ENCODE peak calls at places on chromosomes 12 and 14, in seven cellular contexts. V, I, O, P, G, Q and U are unnamed samples.

GRCh38 chr12:55847603-55848329 is 5.0 kb upstream of the MMP19 start:
- DNase-seq in V (peak), I (no peak), O (peak), P (peak), G (no peak), Q (peak), U (no peak)

GRCh38 chr12:104263580-104264358 is 39.8 kb upstream of the EID3 start:
- DNase-seq in V (peak), I (no peak), O (no peak), P (peak), G (no peak), Q (no peak), U (no peak)

GRCh38 chr12:116481726-116482125 is 77.5 kb upstream of the MAP1LC3B2 start:
- DNase-seq in V (no peak), I (no peak), O (no peak), P (no peak), G (no peak), Q (no peak), U (no peak)

GRCh38 chr12:95790025-95790911 is at the start of gene NTN4:
- DNase-seq in V (peak), I (peak), O (no peak), P (peak), G (peak), Q (peak), U (peak)

GRCh38 chr12:95385246-95385645 is 88.7 kb upstream of the METAP2 start:
- DNase-seq in V (peak), I (no peak), O (no peak), P (no peak), G (no peak), Q (peak), U (no peak)

GRCh38 chr12:91618281-91618680 is 435.7 kb upstream of the DCN start:
- DNase-seq in V (no peak), I (no peak), O (no peak), P (no peak), G (no peak), Q (no peak), U (no peak)

GRCh38 chr12:68317047-68317667 is 15.0 kb downstream of the MDM1 start:
- DNase-seq in V (peak), I (peak), O (no peak), P (peak), G (no peak), Q (no peak), U (peak)

GRCh38 chr12:51421266-51421884 is 3.3 kb upstream of the SLC4A8 start:
- DNase-seq in V (peak), I (peak), O (peak), P (peak), G (peak), Q (peak), U (peak)

GRCh38 chr12:30975581-30975980 is 49.0 kb downstream of the TSPAN11 start:
- DNase-seq in V (no peak), I (no peak), O (no peak), P (no peak), G (no peak), Q (no peak), U (no peak)

GRCh38 chr12:41521872-41522379 is 333.8 kb downstream of the PDZRN4 start:
- DNase-seq in V (peak), I (peak), O (peak), P (peak), G (no peak), Q (no peak), U (peak)

GRCh38 chr14:64645220-64645891 is 58.9 kb upstream of the PLEKHG3 start:
- DNase-seq in V (peak), I (no peak), O (peak), P (no peak), G (peak), Q (peak), U (no peak)

GRCh38 chr12:89709994-89710872 is 1.6 kb upstream of the ATP2B1 start:
- DNase-seq in V (peak), I (no peak), O (no peak), P (no peak), G (peak), Q (peak), U (no peak)

GRCh38 chr14:58665773-58666500 is 28.2 kb downstream of the DACT1 start:
- DNase-seq in V (no peak), I (no peak), O (no peak), P (no peak), G (no peak), Q (no peak), U (no peak)
- TF ChIP-seq CTCF in V (no peak), I (no peak), O (no peak), P (no peak), G (no peak), Q (no peak), U (no peak)

GRCh38 chr14:85531594-85532391 is 1.8 kb downstream of the FLRT2 start:
- DNase-seq in V (peak), I (no peak), O (no peak), P (peak), G (peak), Q (peak), U (peak)
- TF ChIP-seq CTCF in V (peak), I (no peak), O (peak), P (peak), G (no peak), Q (no peak), U (no peak)

GRCh38 chr14:36647827-36648753 is 13.6 kb upstream of the PAX9 start:
- DNase-seq in V (peak), I (no peak), O (no peak), P (peak), G (peak), Q (no peak), U (no peak)
- TF ChIP-seq CTCF in V (peak), I (no peak), O (peak), P (peak), G (no peak), Q (no peak), U (no peak)

GRCh38 chr14:102594514-102595175 is 2.2 kb downstream of the RCOR1 start:
- DNase-seq in V (peak), I (peak), O (no peak), P (peak), G (peak), Q (peak), U (peak)
- TF ChIP-seq CTCF in V (peak), I (peak), O (peak), P (peak), G (peak), Q (peak), U (peak)

GRCh38 chr14:56952766-56953473 is 142.6 kb upstream of the OTX2 start:
- DNase-seq in V (no peak), I (no peak), O (no peak), P (no peak), G (no peak), Q (no peak), U (no peak)

GRCh38 chr14:56959869-56960268 is 149.6 kb upstream of the OTX2 start:
- DNase-seq in V (no peak), I (no peak), O (no peak), P (no peak), G (no peak), Q (no peak), U (no peak)

GRCh38 chr14:56949828-56950227 is 139.5 kb upstream of the OTX2 start:
- DNase-seq in V (peak), I (no peak), O (peak), P (no peak), G (no peak), Q (no peak), U (no peak)

GRCh38 chr14:56953884-56954283 is 143.6 kb upstream of the OTX2 start:
- DNase-seq in V (no peak), I (no peak), O (no peak), P (no peak), G (no peak), Q (no peak), U (no peak)
- TF ChIP-seq CTCF in V (no peak), I (no peak), O (no peak), P (no peak), G (no peak), Q (no peak), U (no peak)

GRCh38 chr14:59882957-59883356 is 12.4 kb upstream of the RTN1 start:
- DNase-seq in V (no peak), I (no peak), O (no peak), P (no peak), G (no peak), Q (no peak), U (no peak)
- TF ChIP-seq CTCF in V (peak), I (peak), O (peak), P (peak), G (peak), Q (no peak), U (no peak)